ENCODE peak calls at places on chromosomes 4 and X, in four cellular contexts. One of them, this sample, is unnamed.

GRCh38 chr4:97239699-97239997 is 903.6 kb downstream of the STPG2 start:
- DNase-seq in GM23248: no peak
- DNase-seq in esophagus squamous epithelium: no peak
- DNase-seq in OCI-LY7: no peak
- DNase-seq in this sample: no peak

GRCh38 chr4:71769434-71769833 is 14.4 kb downstream of the GC start:
- DNase-seq in GM23248: no peak
- DNase-seq in esophagus squamous epithelium: no peak
- DNase-seq in OCI-LY7: no peak
- DNase-seq in this sample: no peak

GRCh38 chr4:16516796-16517413 is 290.6 kb upstream of the TAPT1 start:
- DNase-seq in GM23248: peak; percentile 77
- DNase-seq in esophagus squamous epithelium: no peak
- DNase-seq in OCI-LY7: no peak
- DNase-seq in this sample: no peak

GRCh38 chrX:107714196-107714811 is 61.3 kb downstream of the TSC22D3 start:
- DNase-seq in GM23248: peak; percentile 52
- DNase-seq in esophagus squamous epithelium: no peak
- DNase-seq in OCI-LY7: no peak
- DNase-seq in this sample: no peak

GRCh38 chr4:107825072-107825789 is 499 bp downstream of the SGMS2 start:
- DNase-seq in GM23248: peak; percentile 78
- DNase-seq in esophagus squamous epithelium: no peak
- DNase-seq in OCI-LY7: no peak
- DNase-seq in this sample: peak; percentile 80

GRCh38 chr4:163556169-163556568 is 61.7 kb downstream of the TMA16 start:
- DNase-seq in GM23248: no peak
- DNase-seq in esophagus squamous epithelium: no peak
- DNase-seq in OCI-LY7: peak; percentile 70
- DNase-seq in this sample: no peak

GRCh38 chr4:54637325-54637724 is 20.4 kb upstream of the KIT start:
- DNase-seq in GM23248: no peak
- DNase-seq in esophagus squamous epithelium: no peak
- DNase-seq in OCI-LY7: no peak
- DNase-seq in this sample: no peak

GRCh38 chr4:2930821-2931764 is 32.1 kb downstream of the NOP14 start:
- DNase-seq in GM23248: no peak
- DNase-seq in esophagus squamous epithelium: no peak
- DNase-seq in OCI-LY7: no peak
- DNase-seq in this sample: peak; percentile 78

GRCh38 chr4:182265881-182266280 is 22.7 kb downstream of the TENM3 start:
- DNase-seq in GM23248: no peak
- DNase-seq in esophagus squamous epithelium: no peak
- DNase-seq in OCI-LY7: peak; percentile 2
- DNase-seq in this sample: no peak

GRCh38 chr4:1770791-1771231 is 22.3 kb upstream of the FGFR3 start:
- DNase-seq in GM23248: no peak
- DNase-seq in esophagus squamous epithelium: no peak
- DNase-seq in OCI-LY7: no peak
- DNase-seq in this sample: no peak

GRCh38 chr4:16505726-16506125 is 279.5 kb upstream of the TAPT1 start:
- DNase-seq in GM23248: peak; percentile 39
- DNase-seq in esophagus squamous epithelium: no peak
- DNase-seq in OCI-LY7: no peak
- DNase-seq in this sample: no peak

GRCh38 chrX:107978707-107979307 is 3.4 kb downstream of the TEX13B start:
- DNase-seq in GM23248: peak; percentile 49
- DNase-seq in esophagus squamous epithelium: no peak
- DNase-seq in OCI-LY7: peak; percentile 5
- DNase-seq in this sample: no peak

GRCh38 chrX:128781506-128781905 is 729.3 kb upstream of the ACTRT1 start:
- DNase-seq in GM23248: no peak
- DNase-seq in esophagus squamous epithelium: no peak
- DNase-seq in OCI-LY7: peak; percentile 26
- DNase-seq in this sample: no peak

GRCh38 chrX:2662586-2662985 is 28.5 kb upstream of the CD99 start:
- DNase-seq in GM23248: no peak
- DNase-seq in esophagus squamous epithelium: no peak
- DNase-seq in OCI-LY7: no peak
- DNase-seq in this sample: no peak

GRCh38 chr4:40627540-40627939 is 2.1 kb downstream of the RBM47 start:
- DNase-seq in GM23248: no peak
- DNase-seq in esophagus squamous epithelium: no peak
- DNase-seq in OCI-LY7: no peak
- DNase-seq in this sample: no peak
- H3K4me1 ChIP-seq in GM23248: no peaks in the 10 kb centered on the region
- H3K4me1 ChIP-seq in esophagus squamous epithelium: peaks cover 16% of the 10 kb centered on the region
- H3K4me1 ChIP-seq in OCI-LY7: peaks cover 32% of the 10 kb centered on the region
- H3K4me1 ChIP-seq in this sample: peaks cover 28% of the 10 kb centered on the region

GRCh38 chrX:13702390-13702789 is 13.5 kb downstream of the RAB9A start:
- DNase-seq in GM23248: no peak
- DNase-seq in esophagus squamous epithelium: no peak
- DNase-seq in OCI-LY7: no peak
- DNase-seq in this sample: no peak
- H3K4me1 ChIP-seq in GM23248: peaks cover 31% of the 10 kb centered on the region
- H3K4me1 ChIP-seq in esophagus squamous epithelium: peaks cover 4% of the 10 kb centered on the region
- H3K4me1 ChIP-seq in OCI-LY7: peaks cover 23% of the 10 kb centered on the region
- H3K4me1 ChIP-seq in this sample: peaks cover 36% of the 10 kb centered on the region

GRCh38 chr4:139154538-139154937 is 22.5 kb downstream of the ELF2 start:
- DNase-seq in GM23248: no peak
- DNase-seq in esophagus squamous epithelium: no peak
- DNase-seq in OCI-LY7: no peak
- DNase-seq in this sample: no peak
- H3K4me1 ChIP-seq in GM23248: peaks cover 10% of the 10 kb centered on the region
- H3K4me1 ChIP-seq in esophagus squamous epithelium: no peaks in the 10 kb centered on the region
- H3K4me1 ChIP-seq in OCI-LY7: no peaks in the 10 kb centered on the region
- H3K4me1 ChIP-seq in this sample: peaks cover 9% of the 10 kb centered on the region

GRCh38 chrX:19842542-19842941 is 44.9 kb downstream of the SH3KBP1 start:
- DNase-seq in GM23248: no peak
- DNase-seq in esophagus squamous epithelium: no peak
- DNase-seq in OCI-LY7: no peak
- DNase-seq in this sample: no peak
- H3K4me1 ChIP-seq in GM23248: peaks cover 16% of the 10 kb centered on the region
- H3K4me1 ChIP-seq in esophagus squamous epithelium: no peaks in the 10 kb centered on the region
- H3K4me1 ChIP-seq in OCI-LY7: peaks cover 62% of the 10 kb centered on the region
- H3K4me1 ChIP-seq in this sample: no peaks in the 10 kb centered on the region

DNA sequence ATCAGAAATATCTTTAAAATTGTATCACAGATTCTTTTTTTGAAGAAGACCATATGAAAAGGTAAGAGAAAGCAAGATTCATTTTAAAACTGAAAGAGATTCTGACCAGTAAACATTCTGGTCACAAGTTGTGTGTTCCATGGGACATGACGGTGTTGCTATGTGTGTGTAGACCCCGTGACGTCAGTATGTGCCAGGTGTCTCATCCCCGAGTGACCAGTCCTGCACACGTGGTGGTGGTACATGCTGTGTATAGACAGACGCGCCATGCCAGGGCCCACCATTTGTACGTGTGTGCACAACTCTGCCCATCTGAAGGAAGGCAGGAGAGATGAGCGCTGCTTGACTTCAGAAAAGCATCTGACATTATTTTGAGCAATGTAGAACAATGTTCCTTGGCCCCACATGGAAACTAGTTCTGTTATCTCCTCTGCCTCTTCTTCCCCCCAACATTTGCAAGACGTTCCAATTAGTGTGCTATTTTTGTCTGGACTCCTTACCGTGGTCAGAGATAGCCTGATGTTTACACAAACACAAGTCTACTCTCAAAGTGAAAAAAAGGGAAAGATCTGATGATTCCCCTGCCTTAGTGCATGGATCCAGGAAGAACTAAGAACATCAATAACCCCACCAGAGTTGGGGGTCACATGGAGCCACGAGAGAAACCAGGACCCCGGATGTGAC is 51.2 kb downstream of the IRF2 start:
- DNase-seq in GM23248: no peak
- DNase-seq in esophagus squamous epithelium: no peak
- DNase-seq in OCI-LY7: no peak
- DNase-seq in this sample: no peak
- H3K4me1 ChIP-seq in GM23248: peaks cover 6% of the 10 kb centered on the region
- H3K4me1 ChIP-seq in esophagus squamous epithelium: peaks cover 4% of the 10 kb centered on the region
- H3K4me1 ChIP-seq in OCI-LY7: peaks cover 21% of the 10 kb centered on the region
- H3K4me1 ChIP-seq in this sample: peaks cover 21% of the 10 kb centered on the region

GRCh38 chr4:37645736-37646135 is 40.4 kb downstream of the RELL1 start:
- DNase-seq in GM23248: no peak
- DNase-seq in esophagus squamous epithelium: no peak
- DNase-seq in OCI-LY7: peak; percentile 62
- DNase-seq in this sample: no peak
- H3K4me1 ChIP-seq in GM23248: peaks cover 12% of the 10 kb centered on the region
- H3K4me1 ChIP-seq in esophagus squamous epithelium: no peaks in the 10 kb centered on the region
- H3K4me1 ChIP-seq in OCI-LY7: peaks cover 31% of the 10 kb centered on the region
- H3K4me1 ChIP-seq in this sample: peaks cover 28% of the 10 kb centered on the region

DNA sequence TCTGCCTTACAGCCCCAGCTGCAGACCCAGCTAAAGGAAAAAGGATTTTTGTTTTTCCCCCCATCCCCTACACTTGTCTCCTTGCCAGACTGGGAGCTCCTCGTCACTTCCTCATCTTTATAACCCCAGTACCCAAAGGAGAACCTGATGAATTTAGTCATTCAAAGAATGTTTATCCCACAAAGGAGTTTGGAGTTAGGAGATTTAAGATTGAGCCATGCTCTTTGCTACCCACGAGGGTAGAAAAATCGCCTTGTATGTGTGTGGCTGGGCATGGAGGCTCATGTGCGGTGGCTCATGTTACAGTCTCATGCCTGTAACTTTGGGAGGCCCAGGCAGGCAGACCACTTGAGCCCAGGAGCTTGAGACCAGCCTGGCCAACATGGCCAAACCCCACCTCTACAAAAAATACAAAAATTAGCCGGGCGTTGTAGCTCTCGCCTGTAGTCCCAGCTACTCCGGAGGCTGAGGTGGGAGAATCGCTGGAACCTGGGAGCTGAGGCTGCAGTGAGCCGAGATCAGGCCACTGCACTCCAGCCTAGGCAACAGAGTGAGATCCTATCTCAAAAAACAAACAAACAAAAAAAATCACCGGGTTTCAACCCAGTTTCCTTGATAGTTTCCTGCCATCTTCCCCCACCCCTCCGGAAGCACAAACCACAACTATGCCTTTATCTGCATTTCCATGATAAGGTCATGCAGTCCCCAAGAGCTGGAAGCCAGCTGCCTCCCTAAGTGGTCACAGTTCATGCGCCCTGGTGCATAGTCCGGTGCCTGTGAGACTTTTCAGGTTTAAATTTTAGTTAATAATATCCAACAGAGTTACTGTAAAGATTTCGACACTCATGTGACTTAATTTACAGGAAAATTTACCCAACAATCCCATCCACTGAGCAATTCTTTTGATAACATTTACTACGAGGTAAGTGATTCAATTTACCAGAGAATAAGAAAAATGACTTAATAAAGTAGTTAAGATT is 1.5 kb downstream of the CFAP97 start:
- DNase-seq in GM23248: peak; percentile 30
- DNase-seq in esophagus squamous epithelium: no peak
- DNase-seq in OCI-LY7: peak; percentile 31
- DNase-seq in this sample: no peak
- H3K4me1 ChIP-seq in GM23248: peaks cover 18% of the 10 kb centered on the region
- H3K4me1 ChIP-seq in esophagus squamous epithelium: peaks cover 17% of the 10 kb centered on the region
- H3K4me1 ChIP-seq in OCI-LY7: peaks cover 38% of the 10 kb centered on the region
- H3K4me1 ChIP-seq in this sample: peaks cover 22% of the 10 kb centered on the region

GRCh38 chr4:41549469-41549868 is 11.5 kb downstream of the LIMCH1 start:
- DNase-seq in GM23248: no peak
- DNase-seq in esophagus squamous epithelium: no peak
- DNase-seq in OCI-LY7: no peak
- DNase-seq in this sample: no peak
- H3K4me1 ChIP-seq in GM23248: no peaks in the 10 kb centered on the region
- H3K4me1 ChIP-seq in esophagus squamous epithelium: no peaks in the 10 kb centered on the region
- H3K4me1 ChIP-seq in OCI-LY7: no peaks in the 10 kb centered on the region
- H3K4me1 ChIP-seq in this sample: peaks cover 9% of the 10 kb centered on the region

GRCh38 chr4:147682755-147683154 is 1.2 kb downstream of the PRMT9 start:
- DNase-seq in GM23248: peak; percentile 9
- DNase-seq in esophagus squamous epithelium: no peak
- DNase-seq in OCI-LY7: no peak
- DNase-seq in this sample: no peak

GRCh38 chr4:147674073-147674472 is 9.9 kb downstream of the PRMT9 start:
- DNase-seq in GM23248: no peak
- DNase-seq in esophagus squamous epithelium: no peak
- DNase-seq in OCI-LY7: no peak
- DNase-seq in this sample: no peak

GRCh38 chr4:147674496-147674895 is 9.5 kb downstream of the PRMT9 start:
- DNase-seq in GM23248: no peak
- DNase-seq in esophagus squamous epithelium: no peak
- DNase-seq in OCI-LY7: no peak
- DNase-seq in this sample: no peak

GRCh38 chr4:147678796-147679549 is 5.0 kb downstream of the PRMT9 start:
- DNase-seq in GM23248: no peak
- DNase-seq in esophagus squamous epithelium: no peak
- DNase-seq in OCI-LY7: peak; percentile 14
- DNase-seq in this sample: no peak

GRCh38 chr4:147678121-147678520 is 5.8 kb downstream of the PRMT9 start:
- DNase-seq in GM23248: no peak
- DNase-seq in esophagus squamous epithelium: no peak
- DNase-seq in OCI-LY7: no peak
- DNase-seq in this sample: no peak
- H3K4me1 ChIP-seq in GM23248: peaks cover 7% of the 10 kb centered on the region
- H3K4me1 ChIP-seq in esophagus squamous epithelium: no peaks in the 10 kb centered on the region
- H3K4me1 ChIP-seq in OCI-LY7: peaks cover 8% of the 10 kb centered on the region
- H3K4me1 ChIP-seq in this sample: peaks cover 11% of the 10 kb centered on the region

GRCh38 chr4:8539661-8540060 is 40.5 kb upstream of the GPR78 start:
- DNase-seq in GM23248: no peak
- DNase-seq in esophagus squamous epithelium: no peak
- DNase-seq in OCI-LY7: no peak
- DNase-seq in this sample: peak; percentile 28

GRCh38 chr4:8538703-8539567 is 41.3 kb upstream of the GPR78 start:
- DNase-seq in GM23248: peak; percentile 95
- DNase-seq in esophagus squamous epithelium: no peak
- DNase-seq in OCI-LY7: no peak
- DNase-seq in this sample: no peak

GRCh38 chr4:8536467-8536866 is 43.7 kb upstream of the GPR78 start:
- DNase-seq in GM23248: no peak
- DNase-seq in esophagus squamous epithelium: no peak
- DNase-seq in OCI-LY7: no peak
- DNase-seq in this sample: no peak

GRCh38 chr4:8537041-8537461 is 43.1 kb upstream of the GPR78 start:
- DNase-seq in GM23248: peak; percentile 96
- DNase-seq in esophagus squamous epithelium: no peak
- DNase-seq in OCI-LY7: no peak
- DNase-seq in this sample: no peak

GRCh38 chr4:8538076-8538702 is 42.0 kb upstream of the GPR78 start:
- DNase-seq in GM23248: no peak
- DNase-seq in esophagus squamous epithelium: no peak
- DNase-seq in OCI-LY7: no peak
- DNase-seq in this sample: no peak
- H3K4me1 ChIP-seq in GM23248: peaks cover 18% of the 10 kb centered on the region
- H3K4me1 ChIP-seq in esophagus squamous epithelium: peaks cover 17% of the 10 kb centered on the region
- H3K4me1 ChIP-seq in OCI-LY7: no peaks in the 10 kb centered on the region
- H3K4me1 ChIP-seq in this sample: peaks cover 9% of the 10 kb centered on the region

This sample was measured in suprapubic skin.